ENCODE peak calls at places on chromosomes 1 and 21, in seven cellular contexts. C is IMR-90; E is CD4-positive, alpha-beta memory T cell; A is H1; R is uterus; G is MM.1S; X is PC-9. Y is an unnamed sample.
A peak's percentile ranks its signal among the peaks of the same experiment; 100 is the strongest.

GRCh38 chr1:61358770-61359455 is 276.6 kb downstream of the NFIA start:
- DNase-seq in C (no peak), G (no peak), A (no peak), X (no peak), E (no peak), R (no peak), Y (no peak)

GRCh38 chr1:83781667-83782066 is 217.3 kb downstream of the TTLL7 start:
- DNase-seq in E (no peak), X (no peak), R (no peak), C (no peak), G (no peak), A (no peak), Y (no peak)

GRCh38 chr21:26449161-26449560 is 123.9 kb downstream of the CYYR1 start:
- DNase-seq in E (no peak), A (no peak), C (peak; percentile 43), R (no peak), G (no peak), X (no peak), Y (no peak)

GRCh38 chr1:33610864-33611455 is 138.5 kb downstream of the ZSCAN20 start:
- DNase-seq in A (no peak), E (no peak), X (no peak), R (no peak), G (no peak), C (no peak), Y (no peak)

GRCh38 chr1:93483200-93483599 is 35.3 kb downstream of the FNBP1L start:
- DNase-seq in G (no peak), C (no peak), R (no peak), X (no peak), E (no peak), A (no peak), Y (no peak)

GRCh38 chr1:34618381-34618780 is 136.5 kb upstream of the GJB5 start:
- DNase-seq in G (no peak), A (no peak), E (no peak), R (no peak), C (no peak), X (no peak), Y (no peak)

GRCh38 chr1:40232444-40232843 is 15.3 kb upstream of the TMCO2 start:
- DNase-seq in A (no peak), C (no peak), X (no peak), E (peak; percentile 53), R (no peak), G (peak; percentile 97), Y (no peak)

GRCh38 chr1:202192770-202193613 is 607 bp upstream of the LGR6 start:
- DNase-seq in X (peak; percentile 41), R (peak; percentile 49), E (peak; percentile 40), C (peak; percentile 35), G (peak; percentile 43), A (peak; percentile 92), Y (no peak)

GRCh38 chr1:40989066-40989465 is 9.6 kb downstream of the CTPS1 start:
- DNase-seq in A (no peak), C (no peak), E (no peak), G (no peak), R (no peak), X (no peak), Y (no peak)

GRCh38 chr1:9473032-9473792 is 66.1 kb upstream of the SLC25A33 start:
- DNase-seq in C (peak; percentile 95), X (peak; percentile 77), R (peak; percentile 83), G (no peak), E (no peak), A (no peak), Y (no peak)

GRCh38 chr1:59556802-59557548 is 257.8 kb upstream of the HOOK1 start:
- DNase-seq in X (no peak), G (no peak), A (no peak), E (no peak), R (no peak), C (no peak), Y (no peak)

GRCh38 chr1:19969898-19970660 is 9.3 kb downstream of the PLA2G2A start:
- DNase-seq in G (no peak), C (no peak), A (no peak), R (no peak), E (no peak), X (no peak), Y (no peak)

GRCh38 chr1:45443580-45444446 is 47.1 kb downstream of the TESK2 start:
- DNase-seq in X (no peak), E (no peak), G (no peak), R (no peak), A (no peak), C (no peak), Y (no peak)

GRCh38 chr1:245856944-245857531 is 650.0 kb downstream of the SMYD3 start:
- DNase-seq in R (no peak), X (peak; percentile 39), C (peak; percentile 95), A (no peak), E (no peak), G (no peak), Y (no peak)

GRCh38 chr1:110150330-110151174 is at the start of gene SLC6A17:
- DNase-seq in C (peak; percentile 68), A (peak; percentile 81), E (no peak), G (no peak), X (peak; percentile 51), R (no peak), Y (no peak)

GRCh38 chr1:22320703-22321344 is 130.8 kb upstream of the ZBTB40 start:
- DNase-seq in X (no peak), A (peak; percentile 44), C (no peak), R (no peak), E (no peak), G (no peak), Y (no peak)

GRCh38 chr1:82399093-82399492 is 598.4 kb downstream of the ADGRL2 start:
- DNase-seq in G (no peak), X (no peak), R (no peak), C (peak; percentile 1), E (no peak), A (no peak), Y (no peak)

GRCh38 chr1:152444045-152444444 is 30.0 kb upstream of the CRNN start:
- DNase-seq in X (no peak), R (no peak), C (no peak), E (no peak), G (no peak), A (no peak), Y (no peak)

GRCh38 chr1:20663969-20664715 is 3.0 kb upstream of the DDOST start:
- DNase-seq in X (no peak), A (no peak), E (no peak), C (no peak), G (no peak), R (no peak), Y (no peak)

GRCh38 chr1:29200905-29201594 is 19.4 kb upstream of the SRSF4 start:
- DNase-seq in A (no peak), X (no peak), E (no peak), C (peak; percentile 50), G (no peak), R (no peak), Y (no peak)

GRCh38 chr1:21904725-21905520 is 32.2 kb downstream of the HSPG2 start:
- DNase-seq in R (peak; percentile 73), E (no peak), A (no peak), G (no peak), C (peak; percentile 90), X (peak; percentile 79), Y (no peak)

GRCh38 chr1:178098262-178098661 is 4.4 kb downstream of the RASAL2 start:
- DNase-seq in X (no peak), R (no peak), E (no peak), C (peak; percentile 25), A (no peak), G (no peak), Y (no peak)

GRCh38 chr1:245558069-245558468 is 403.3 kb downstream of the KIF26B start:
- DNase-seq in G (no peak), A (no peak), E (no peak), C (no peak), X (no peak), R (no peak), Y (no peak)

GRCh38 chr21:16838330-16838729 is 674.5 kb upstream of the CXADR start:
- DNase-seq in A (no peak), X (no peak), G (no peak), R (no peak), C (no peak), E (no peak), Y (no peak)

GRCh38 chr21:46056450-46056903 is 41.4 kb upstream of the COL6A2 start:
- DNase-seq in X (no peak), E (no peak), R (peak; percentile 97), A (peak; percentile 52), G (no peak), C (peak; percentile 94), Y (no peak)
- H3K27ac ChIP-seq in X (no peak overlapping the region), E (no peak overlapping the region), R (peak overlapping the region; percentile 99), A (no peak overlapping the region), G (no peak overlapping the region), C (peak overlapping the region; percentile 99), Y (no peak overlapping the region)

GRCh38 chr1:94852758-94853157 is 32.6 kb downstream of the SLC44A3 start:
- DNase-seq in A (no peak), E (no peak), R (no peak), G (no peak), X (no peak), C (peak; percentile 27), Y (no peak)

GRCh38 chr1:94856868-94857267 is 36.7 kb downstream of the SLC44A3 start:
- DNase-seq in E (no peak), R (no peak), G (no peak), A (no peak), X (no peak), C (no peak), Y (no peak)

GRCh38 chr1:94856004-94856403 is 35.8 kb downstream of the SLC44A3 start:
- DNase-seq in G (no peak), X (peak; percentile 34), R (no peak), C (no peak), A (no peak), E (no peak), Y (no peak)

GRCh38 chr1:94855307-94855700 is 35.1 kb downstream of the SLC44A3 start:
- DNase-seq in E (no peak), G (no peak), X (no peak), C (peak; percentile 21), R (no peak), A (no peak), Y (no peak)

GRCh38 chr1:94854458-94855306 is 34.5 kb downstream of the SLC44A3 start:
- DNase-seq in E (peak; percentile 71), R (peak; percentile 88), C (peak; percentile 92), G (peak; percentile 65), X (peak; percentile 99), A (peak; percentile 78), Y (peak; percentile 80)
- H3K27ac ChIP-seq in E (no peak overlapping the region), R (peak overlapping the region; percentile 88), C (peak overlapping the region; percentile 38), G (no peak overlapping the region), X (peak overlapping the region; percentile 83), A (no peak overlapping the region), Y (no peak overlapping the region)

DNA sequence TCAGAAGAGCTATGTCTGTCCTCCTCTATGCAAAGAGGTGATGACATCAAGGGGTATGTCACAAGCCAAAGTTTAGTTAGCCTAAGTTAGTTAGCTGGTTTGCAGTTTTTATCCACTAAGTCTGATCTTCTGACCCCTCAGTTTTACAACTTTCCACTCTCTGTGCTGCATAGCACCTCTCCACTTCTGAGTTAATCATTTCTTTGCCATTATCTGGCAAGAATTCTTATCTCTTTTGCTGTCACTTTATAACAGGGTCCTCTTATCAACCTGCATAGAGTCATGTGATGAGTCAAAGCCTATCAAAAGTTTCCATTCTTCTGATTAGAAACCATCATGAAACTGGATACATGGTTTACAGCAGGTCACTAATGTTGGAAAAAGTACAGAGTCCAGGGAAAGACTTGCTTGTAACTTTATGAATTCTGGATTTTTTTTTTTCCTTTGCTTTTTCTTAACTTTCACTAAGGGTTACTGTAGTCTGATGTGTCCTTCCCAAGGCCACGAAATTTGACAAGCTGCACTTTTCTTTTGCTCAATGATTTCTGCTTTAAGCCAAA is at the start of gene NR5A2:
- DNase-seq in X (no peak), R (no peak), A (no peak), C (no peak), E (no peak), G (no peak), Y (no peak)
- H3K27ac ChIP-seq in X (peak within 1 kb of the TSS; percentile 40), R (no peak within 1 kb of the TSS), A (no peak within 1 kb of the TSS), C (no peak within 1 kb of the TSS), E (no peak within 1 kb of the TSS), G (no peak within 1 kb of the TSS), Y (no peak within 1 kb of the TSS)

GRCh38 chr1:247184254-247184653 is 12.4 kb upstream of the ZNF124 start:
- DNase-seq in X (no peak), R (no peak), C (no peak), E (no peak), G (no peak), A (no peak), Y (no peak)
- H3K27ac ChIP-seq in X (no peak overlapping the region), R (no peak overlapping the region), C (no peak overlapping the region), E (no peak overlapping the region), G (no peak overlapping the region), A (no peak overlapping the region), Y (no peak overlapping the region)

Y was measured in substantia nigra.